ENCODE peak calls at places on chromosomes 12 and 14, in seven cellular contexts. One of them, this sample, is unnamed.

GRCh38 chr14:91288876-91289275 is 44.4 kb upstream of the GPR68 start:
- DNase-seq in tibial artery: no peak
- DNase-seq in GM12865: no peak
- DNase-seq in astrocyte: no peak
- DNase-seq in lung: no peak
- DNase-seq in astrocyte of the spinal cord: no peak
- DNase-seq in AG04449: no peak
- DNase-seq in this sample: no peak

GRCh38 chr12:67925077-67925476 is 64.2 kb upstream of the IFNG-AS1 start:
- DNase-seq in astrocyte: peak
- DNase-seq in AG04449: no peak
- DNase-seq in astrocyte of the spinal cord: no peak
- DNase-seq in tibial artery: no peak
- DNase-seq in GM12865: no peak
- DNase-seq in lung: peak
- DNase-seq in this sample: no peak

GRCh38 chr12:101612162-101612916 is 17.6 kb downstream of the MYBPC1 start:
- DNase-seq in GM12865: no peak
- DNase-seq in AG04449: no peak
- DNase-seq in tibial artery: no peak
- DNase-seq in astrocyte of the spinal cord: no peak
- DNase-seq in lung: no peak
- DNase-seq in astrocyte: no peak
- DNase-seq in this sample: no peak

GRCh38 chr12:96112733-96113132 is 77.3 kb upstream of the LTA4H start:
- DNase-seq in AG04449: no peak
- DNase-seq in GM12865: no peak
- DNase-seq in lung: no peak
- DNase-seq in astrocyte of the spinal cord: no peak
- DNase-seq in tibial artery: no peak
- DNase-seq in astrocyte: no peak
- DNase-seq in this sample: no peak

GRCh38 chr12:107399061-107399460 is 286.5 kb upstream of the PWP1 start:
- DNase-seq in lung: no peak
- DNase-seq in AG04449: no peak
- DNase-seq in astrocyte of the spinal cord: peak
- DNase-seq in astrocyte: peak
- DNase-seq in tibial artery: no peak
- DNase-seq in GM12865: no peak
- DNase-seq in this sample: no peak

GRCh38 chr14:91911474-91912032 is 35.9 kb downstream of the FBLN5 start:
- DNase-seq in astrocyte of the spinal cord: peak
- DNase-seq in astrocyte: no peak
- DNase-seq in AG04449: no peak
- DNase-seq in lung: no peak
- DNase-seq in GM12865: peak
- DNase-seq in tibial artery: no peak
- DNase-seq in this sample: no peak

GRCh38 chr12:80087486-80088213 is 11.7 kb upstream of the OTOGL start:
- DNase-seq in GM12865: peak
- DNase-seq in AG04449: no peak
- DNase-seq in astrocyte of the spinal cord: no peak
- DNase-seq in astrocyte: no peak
- DNase-seq in tibial artery: no peak
- DNase-seq in lung: no peak
- DNase-seq in this sample: no peak

GRCh38 chr12:92624236-92624635 is 78.6 kb upstream of the PLEKHG7 start:
- DNase-seq in astrocyte: peak
- DNase-seq in lung: no peak
- DNase-seq in GM12865: no peak
- DNase-seq in AG04449: no peak
- DNase-seq in tibial artery: no peak
- DNase-seq in astrocyte of the spinal cord: peak
- DNase-seq in this sample: peak

GRCh38 chr14:57066887-57067513 is 201.7 kb downstream of the EXOC5 start:
- DNase-seq in tibial artery: no peak
- DNase-seq in lung: no peak
- DNase-seq in GM12865: peak
- DNase-seq in AG04449: no peak
- DNase-seq in astrocyte: no peak
- DNase-seq in astrocyte of the spinal cord: peak
- DNase-seq in this sample: no peak

GRCh38 chr14:68734231-68734732 is 58.6 kb downstream of the ZFP36L1 start:
- DNase-seq in GM12865: peak
- DNase-seq in tibial artery: no peak
- DNase-seq in astrocyte of the spinal cord: no peak
- DNase-seq in astrocyte: peak
- DNase-seq in AG04449: no peak
- DNase-seq in lung: no peak
- DNase-seq in this sample: no peak

GRCh38 chr12:58249610-58250009 is 308.2 kb downstream of the ATP23 start:
- DNase-seq in astrocyte of the spinal cord: no peak
- DNase-seq in AG04449: no peak
- DNase-seq in astrocyte: peak
- DNase-seq in tibial artery: no peak
- DNase-seq in lung: no peak
- DNase-seq in GM12865: no peak
- DNase-seq in this sample: no peak

GRCh38 chr12:43271659-43272058 is 280.3 kb downstream of the ADAMTS20 start:
- DNase-seq in tibial artery: no peak
- DNase-seq in astrocyte: no peak
- DNase-seq in GM12865: no peak
- DNase-seq in AG04449: no peak
- DNase-seq in lung: no peak
- DNase-seq in astrocyte of the spinal cord: no peak
- DNase-seq in this sample: no peak

GRCh38 chr14:22391908-22392307 is 197.1 kb downstream of the DAD1 start:
- DNase-seq in GM12865: peak
- DNase-seq in AG04449: no peak
- DNase-seq in lung: peak
- DNase-seq in astrocyte: peak
- DNase-seq in astrocyte of the spinal cord: peak
- DNase-seq in tibial artery: no peak
- DNase-seq in this sample: peak

GRCh38 chr14:102086346-102086971 is 385 bp downstream of the HSP90AA1 start:
- DNase-seq in lung: no peak
- DNase-seq in GM12865: peak
- DNase-seq in astrocyte: peak
- DNase-seq in AG04449: no peak
- DNase-seq in astrocyte of the spinal cord: peak
- DNase-seq in tibial artery: peak
- DNase-seq in this sample: no peak

GRCh38 chr14:44962573-44963528 is 861 bp downstream of the TOGARAM1 start:
- DNase-seq in astrocyte: peak
- DNase-seq in lung: peak
- DNase-seq in GM12865: peak
- DNase-seq in AG04449: no peak
- DNase-seq in tibial artery: peak
- DNase-seq in astrocyte of the spinal cord: peak
- DNase-seq in this sample: no peak

GRCh38 chr12:45458854-45459807 is 243.2 kb downstream of the ANO6 start:
- DNase-seq in tibial artery: no peak
- DNase-seq in astrocyte: peak
- DNase-seq in AG04449: no peak
- DNase-seq in astrocyte of the spinal cord: peak
- DNase-seq in GM12865: no peak
- DNase-seq in lung: no peak
- DNase-seq in this sample: peak

GRCh38 chr14:60101801-60102200 is 10.1 kb downstream of the PCNX4 start:
- DNase-seq in astrocyte: peak
- DNase-seq in AG04449: no peak
- DNase-seq in GM12865: no peak
- DNase-seq in astrocyte of the spinal cord: no peak
- DNase-seq in lung: no peak
- DNase-seq in tibial artery: no peak
- DNase-seq in this sample: no peak
- H3K4me3 ChIP-seq in astrocyte: no peak
- H3K4me3 ChIP-seq in AG04449: no peak
- H3K4me3 ChIP-seq in GM12865: no peak
- H3K4me3 ChIP-seq in astrocyte of the spinal cord: no peak
- H3K4me3 ChIP-seq in lung: no peak
- H3K4me3 ChIP-seq in tibial artery: no peak
- H3K4me3 ChIP-seq in this sample: no peak

GRCh38 chr12:66901136-66901932 is 222.5 kb upstream of the GRIP1 start:
- DNase-seq in astrocyte of the spinal cord: no peak
- DNase-seq in AG04449: no peak
- DNase-seq in GM12865: peak
- DNase-seq in astrocyte: no peak
- DNase-seq in tibial artery: no peak
- DNase-seq in lung: no peak
- DNase-seq in this sample: no peak

GRCh38 chr12:66902020-66902419 is 223.1 kb upstream of the GRIP1 start:
- DNase-seq in tibial artery: no peak
- DNase-seq in GM12865: no peak
- DNase-seq in astrocyte: no peak
- DNase-seq in AG04449: no peak
- DNase-seq in astrocyte of the spinal cord: no peak
- DNase-seq in lung: no peak
- DNase-seq in this sample: no peak

GRCh38 chr12:66905201-66905600 is 226.3 kb upstream of the GRIP1 start:
- DNase-seq in lung: no peak
- DNase-seq in astrocyte of the spinal cord: no peak
- DNase-seq in astrocyte: no peak
- DNase-seq in AG04449: no peak
- DNase-seq in GM12865: no peak
- DNase-seq in tibial artery: no peak
- DNase-seq in this sample: no peak

GRCh38 chr12:66900616-66901015 is 221.7 kb upstream of the GRIP1 start:
- DNase-seq in astrocyte of the spinal cord: no peak
- DNase-seq in AG04449: no peak
- DNase-seq in lung: no peak
- DNase-seq in tibial artery: no peak
- DNase-seq in astrocyte: no peak
- DNase-seq in GM12865: no peak
- DNase-seq in this sample: peak

DNA sequence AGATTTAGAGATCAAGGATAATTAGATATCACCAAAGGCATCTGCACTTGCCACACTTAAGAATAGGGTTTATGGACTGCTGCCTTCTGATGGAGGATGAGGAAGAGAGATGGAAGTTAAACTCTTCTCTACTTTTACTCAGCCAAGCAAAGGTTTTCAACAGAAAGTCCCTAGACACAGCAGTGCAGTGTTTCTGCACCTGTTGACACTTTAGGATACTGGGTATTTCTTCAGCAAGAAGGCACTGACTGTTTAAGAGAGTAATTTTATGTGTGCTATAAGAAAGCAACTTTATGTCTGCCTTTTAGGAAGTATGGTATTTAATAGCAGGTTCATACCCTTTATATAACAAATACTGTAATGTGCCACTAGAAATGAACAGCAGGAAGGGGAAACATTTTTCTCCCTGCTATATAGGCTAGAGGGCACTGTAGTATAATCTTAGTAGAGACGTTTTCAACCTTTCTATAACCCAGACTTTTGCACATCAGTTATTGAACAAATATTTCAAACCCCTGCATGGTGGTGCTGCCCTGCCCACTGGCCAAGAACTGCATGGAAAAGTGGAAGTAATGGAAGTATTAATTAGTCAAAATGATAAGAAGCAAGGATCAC is 225.0 kb upstream of the GRIP1 start:
- DNase-seq in tibial artery: no peak
- DNase-seq in lung: no peak
- DNase-seq in astrocyte: no peak
- DNase-seq in GM12865: no peak
- DNase-seq in AG04449: no peak
- DNase-seq in astrocyte of the spinal cord: no peak
- DNase-seq in this sample: no peak
- TF ChIP-seq CTCF in tibial artery: no peak
- TF ChIP-seq CTCF in lung: no peak
- TF ChIP-seq CTCF in astrocyte: no peak
- TF ChIP-seq CTCF in GM12865: no peak
- TF ChIP-seq CTCF in AG04449: no peak
- TF ChIP-seq CTCF in astrocyte of the spinal cord: no peak
- TF ChIP-seq CTCF in this sample: peak

GRCh38 chr14:28348797-28349196 is 417.8 kb upstream of the FOXG1 start:
- DNase-seq in lung: no peak
- DNase-seq in tibial artery: no peak
- DNase-seq in AG04449: no peak
- DNase-seq in astrocyte: no peak
- DNase-seq in astrocyte of the spinal cord: no peak
- DNase-seq in GM12865: no peak
- DNase-seq in this sample: no peak

DNA sequence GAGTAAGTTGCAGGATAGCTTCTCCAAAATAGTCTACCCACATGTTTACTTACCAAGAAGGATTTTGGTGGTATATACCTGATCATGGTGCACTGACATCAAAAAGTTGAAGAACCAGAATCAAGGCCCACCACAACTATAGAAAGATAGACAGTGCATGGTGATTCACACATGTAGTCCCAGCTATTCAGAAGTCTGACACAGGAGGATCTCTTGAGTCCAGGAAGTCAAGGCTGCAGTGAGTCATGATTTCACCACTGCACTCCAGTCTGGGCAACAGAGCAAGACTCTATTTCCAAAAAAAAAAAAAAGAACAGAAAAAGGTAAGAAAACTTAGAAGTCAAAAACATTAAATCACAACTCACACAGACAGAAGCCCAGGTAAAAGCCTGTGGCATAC is 422.2 kb upstream of the FOXG1 start:
- DNase-seq in tibial artery: no peak
- DNase-seq in lung: no peak
- DNase-seq in astrocyte: peak
- DNase-seq in AG04449: no peak
- DNase-seq in astrocyte of the spinal cord: peak
- DNase-seq in GM12865: no peak
- DNase-seq in this sample: no peak
- H3K4me3 ChIP-seq in tibial artery: no peak
- H3K4me3 ChIP-seq in lung: no peak
- H3K4me3 ChIP-seq in astrocyte: no peak
- H3K4me3 ChIP-seq in AG04449: no peak
- H3K4me3 ChIP-seq in astrocyte of the spinal cord: no peak
- H3K4me3 ChIP-seq in GM12865: no peak
- H3K4me3 ChIP-seq in this sample: no peak

DNA sequence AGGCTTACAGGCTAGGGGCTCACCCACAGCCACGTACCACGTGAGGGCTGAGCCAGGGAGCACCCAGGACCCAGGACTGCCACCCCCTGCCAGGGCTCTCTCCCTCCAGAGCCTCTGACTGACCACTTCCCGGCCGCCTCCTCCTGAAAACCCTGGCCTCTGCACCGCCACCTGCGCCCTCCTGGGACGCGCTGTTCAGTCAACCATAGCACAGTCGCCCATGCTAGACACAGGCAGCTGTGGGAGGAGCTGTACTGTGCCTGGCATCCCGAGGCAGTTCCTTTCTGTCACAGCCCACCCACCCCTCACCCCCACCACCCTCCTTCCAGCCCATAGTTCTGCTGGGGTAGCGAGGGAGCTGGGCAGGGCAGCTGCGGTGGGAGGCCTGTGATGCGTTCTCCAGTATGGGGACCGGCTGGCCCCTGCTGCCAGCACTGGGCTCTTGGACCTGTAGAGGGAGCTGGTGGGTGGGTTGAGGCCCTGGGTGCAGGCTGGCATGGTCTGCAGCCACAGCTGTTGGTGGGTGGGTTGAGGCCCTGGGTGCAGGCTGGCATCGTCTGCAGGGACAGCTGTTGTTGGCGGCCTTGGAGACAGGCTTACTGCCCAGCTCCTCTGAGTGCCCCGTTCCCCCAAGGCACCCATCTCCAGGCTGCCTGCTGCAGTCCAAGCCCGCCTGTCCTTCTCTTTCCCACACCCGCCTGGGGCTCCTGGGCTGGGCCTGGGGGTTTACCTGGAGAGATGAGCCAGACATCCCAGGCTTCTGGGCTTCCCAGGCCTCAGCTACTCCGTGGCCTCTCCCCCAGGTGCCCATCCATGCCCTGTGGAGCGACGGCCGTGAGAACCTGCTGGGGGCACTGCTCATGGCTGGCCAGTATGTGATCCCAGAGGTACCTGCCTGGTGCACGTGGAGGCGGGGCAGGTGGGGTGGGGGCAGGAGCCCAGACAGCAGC is 11.5 kb downstream of the ASPG start:
- DNase-seq in astrocyte: no peak
- DNase-seq in tibial artery: no peak
- DNase-seq in AG04449: no peak
- DNase-seq in lung: no peak
- DNase-seq in GM12865: no peak
- DNase-seq in astrocyte of the spinal cord: no peak
- DNase-seq in this sample: no peak
- TF ChIP-seq CTCF in astrocyte: no peak
- TF ChIP-seq CTCF in tibial artery: no peak
- TF ChIP-seq CTCF in AG04449: no peak
- TF ChIP-seq CTCF in lung: no peak
- TF ChIP-seq CTCF in GM12865: no peak
- TF ChIP-seq CTCF in astrocyte of the spinal cord: no peak
- TF ChIP-seq CTCF in this sample: peak